ENCODE peak calls at places on chromosome 4, in six cellular contexts. N is HT-29; W is ACHN; I is activated T-helper 1 cell treated with anti-CD3 and anti-CD28 coated beads, Interleukin-2, amount 50 U/mL, for 16 hours; J is anterior cingulate cortex; X is stromal cell of bone marrow. K is an unnamed sample.

GRCh38 chr4:54806351-54806750 is 148.6 kb downstream of the KIT start:
- DNase-seq in I (no peak), J (no peak), W (no peak), N (no peak), X (no peak), K (no peak)

GRCh38 chr4:106809083-106809482 is 227.0 kb downstream of the DKK2 start:
- DNase-seq in I (no peak), X (peak), N (peak), J (no peak), W (peak), K (no peak)

GRCh38 chr4:18020145-18020670 is 1.3 kb downstream of the LCORL start:
- DNase-seq in I (no peak), X (no peak), J (no peak), W (peak), N (peak), K (no peak)

GRCh38 chr4:8694651-8695151 is 102.1 kb downstream of the CPZ start:
- DNase-seq in J (no peak), W (no peak), I (no peak), X (no peak), N (no peak), K (no peak)

GRCh38 chr4:127668770-127669169 is 36.0 kb downstream of the INTU start:
- DNase-seq in W (no peak), J (no peak), X (no peak), N (no peak), I (no peak), K (no peak)

GRCh38 chr4:38306482-38307071 is 346.4 kb downstream of the PTTG2 start:
- DNase-seq in N (no peak), I (no peak), X (no peak), J (no peak), W (no peak), K (no peak)

GRCh38 chr4:11632015-11632414 is 203.3 kb upstream of the HS3ST1 start:
- DNase-seq in W (no peak), J (no peak), I (no peak), N (no peak), X (no peak), K (no peak)

GRCh38 chr4:151922306-151922705 is 161.5 kb upstream of the GATB start:
- DNase-seq in X (peak), N (no peak), J (no peak), W (no peak), I (no peak), K (no peak)

GRCh38 chr4:172830295-172830764 is 338.3 kb upstream of the GALNT7 start:
- DNase-seq in N (peak), I (no peak), X (no peak), W (peak), J (no peak), K (no peak)

GRCh38 chr4:45325112-45325462 is 598.7 kb upstream of the GNPDA2 start:
- DNase-seq in X (no peak), J (peak), W (no peak), I (no peak), N (no peak), K (no peak)

GRCh38 chr4:9709724-9710123 is 71.7 kb upstream of the DRD5 start:
- DNase-seq in X (no peak), I (no peak), W (no peak), N (no peak), J (no peak), K (no peak)

GRCh38 chr4:54940996-54941395 is 184.4 kb downstream of the KDR start:
- DNase-seq in W (no peak), N (no peak), X (no peak), J (no peak), I (no peak), K (no peak)